ENCODE peak calls at places on chromosomes 2 and 18, in seven cellular contexts. F is HuH-7.5; E is stimulated activated CD4-positive, alpha-beta T cell treated with anti-CD3 and anti-CD28 coated beads, TNF-alpha, amount 100 ng/mL, for 24 hours; Z is T-cell; G is mucosa of gallbladder; T is NCI-H1436 treated with DMSO at 0.1 percent for 48 hours; H is myocyte. B is an unnamed sample.

GRCh38 chr2:150817422-150817821 is 330.0 kb upstream of the RND3 start:
- DNase-seq in F (no peak), E (no peak), Z (no peak), G (no peak), T (no peak), H (no peak), B (no peak)

GRCh38 chr18:10839401-10839800 is 310.0 kb downstream of the PIEZO2 start:
- DNase-seq in F (peak), E (no peak), Z (no peak), G (no peak), T (no peak), H (no peak), B (no peak)

GRCh38 chr2:20225294-20226151 is 593 bp upstream of the SDC1 start:
- DNase-seq in F (peak), E (no peak), Z (no peak), G (peak), T (no peak), H (peak), B (no peak)

GRCh38 chr2:116719841-116720240 is 1094.7 kb upstream of the DDX18 start:
- DNase-seq in F (no peak), E (no peak), Z (no peak), G (no peak), T (peak), H (peak), B (no peak)

GRCh38 chr2:172350844-172351480 is 76.4 kb upstream of the ITGA6 start:
- DNase-seq in F (no peak), E (no peak), Z (no peak), G (peak), T (no peak), H (peak), B (peak)

GRCh38 chr2:113755690-113756063 is 765 bp downstream of the SLC35F5 start:
- DNase-seq in F (no peak), E (no peak), Z (no peak), G (no peak), T (no peak), H (no peak), B (no peak)

GRCh38 chr18:54261894-54262293 is 7.4 kb upstream of the POLI start:
- DNase-seq in F (no peak), E (peak), Z (no peak), G (no peak), T (no peak), H (no peak), B (no peak)

GRCh38 chr2:212940816-212941215 is 210.6 kb downstream of the IKZF2 start:
- DNase-seq in F (no peak), E (no peak), Z (no peak), G (peak), T (no peak), H (peak), B (no peak)

GRCh38 chr2:83742117-83742782 is 716.8 kb downstream of the SUCLG1 start:
- DNase-seq in F (no peak), E (no peak), Z (no peak), G (no peak), T (no peak), H (peak), B (no peak)

GRCh38 chr2:157874997-157875719 is 972 bp downstream of the ACVR1 start:
- DNase-seq in F (no peak), E (no peak), Z (no peak), G (peak), T (no peak), H (peak), B (no peak)

GRCh38 chr2:23687214-23687613 is 239.7 kb downstream of the ATAD2B start:
- DNase-seq in F (no peak), E (no peak), Z (no peak), G (no peak), T (no peak), H (no peak), B (no peak)

GRCh38 chr2:219598308-219599078 is 836 bp downstream of the STK11IP start:
- DNase-seq in F (no peak), E (no peak), Z (no peak), G (no peak), T (no peak), H (no peak), B (no peak)

GRCh38 chr2:197240018-197240712 is 70.4 kb downstream of the ANKRD44 start:
- DNase-seq in F (no peak), E (no peak), Z (no peak), G (no peak), T (no peak), H (no peak), B (no peak)

GRCh38 chr18:27762054-27762453 is 414.9 kb downstream of the CDH2 start:
- DNase-seq in F (no peak), E (no peak), Z (no peak), G (no peak), T (no peak), H (no peak), B (no peak)

GRCh38 chr2:28408764-28409599 is 16.3 kb downstream of the FOSL2 start:
- DNase-seq in F (no peak), E (peak), Z (peak), G (peak), T (no peak), H (peak), B (no peak)

GRCh38 chr2:72913531-72914225 is 3.6 kb upstream of the EMX1 start:
- DNase-seq in F (no peak), E (no peak), Z (no peak), G (no peak), T (no peak), H (no peak), B (no peak)

GRCh38 chr2:95073856-95074662 is 47.5 kb downstream of the MRPS5 start:
- DNase-seq in F (no peak), E (no peak), Z (no peak), G (no peak), T (no peak), H (peak), B (peak)

GRCh38 chr2:127175406-127175805 is 44.7 kb downstream of the CYP27C1 start:
- DNase-seq in F (no peak), E (no peak), Z (no peak), G (peak), T (no peak), H (no peak), B (peak)

GRCh38 chr18:48913201-48913600 is 37.6 kb downstream of the SMAD7 start:
- DNase-seq in F (no peak), E (no peak), Z (peak), G (no peak), T (no peak), H (no peak), B (no peak)

GRCh38 chr2:221088506-221088905 is 483.6 kb downstream of the EPHA4 start:
- DNase-seq in F (no peak), E (no peak), Z (no peak), G (no peak), T (no peak), H (peak), B (no peak)

GRCh38 chr2:231001921-231002320 is 6.0 kb downstream of the SPATA3 start:
- DNase-seq in F (no peak), E (no peak), Z (no peak), G (no peak), T (no peak), H (no peak), B (no peak)

GRCh38 chr18:24928479-24928878 is 423.5 kb downstream of the ZNF521 start:
- DNase-seq in F (no peak), E (no peak), Z (no peak), G (no peak), T (no peak), H (peak), B (no peak)

GRCh38 chr2:84894758-84895520 is 10.5 kb upstream of the TMSB10 start:
- DNase-seq in F (no peak), E (no peak), Z (no peak), G (no peak), T (no peak), H (peak), B (no peak)

GRCh38 chr2:10482460-10482859 is 34.3 kb upstream of the ODC1 start:
- DNase-seq in F (no peak), E (no peak), Z (no peak), G (no peak), T (no peak), H (no peak), B (no peak)

GRCh38 chr18:76412010-76412817 is 82.8 kb downstream of the ZNF516 start:
- DNase-seq in F (no peak), E (no peak), Z (no peak), G (no peak), T (no peak), H (no peak), B (no peak)

GRCh38 chr18:59052965-59053960 is 86.4 kb upstream of the SEC11C start:
- DNase-seq in F (no peak), E (no peak), Z (no peak), G (peak), T (no peak), H (no peak), B (no peak)

GRCh38 chr18:2970762-2971659 is 41.9 kb downstream of the LPIN2 start:
- DNase-seq in F (no peak), E (no peak), Z (no peak), G (no peak), T (no peak), H (no peak), B (no peak)

GRCh38 chr18:2529154-2529553 is 42.2 kb downstream of the METTL4 start:
- DNase-seq in F (no peak), E (no peak), Z (no peak), G (no peak), T (no peak), H (no peak), B (no peak)

GRCh38 chr2:17719562-17720371 is 33.8 kb downstream of the SMC6 start:
- DNase-seq in F (peak), E (no peak), Z (no peak), G (no peak), T (no peak), H (peak), B (no peak)

GRCh38 chr2:109265953-109266352 is 136.9 kb downstream of the SH3RF3 start:
- DNase-seq in F (no peak), E (no peak), Z (no peak), G (no peak), T (no peak), H (no peak), B (no peak)

GRCh38 chr2:71419145-71419544 is 34.2 kb upstream of the DYSF start:
- DNase-seq in F (no peak), E (no peak), Z (no peak), G (no peak), T (no peak), H (no peak), B (no peak)

GRCh38 chr2:37456479-37456878 is 112.0 kb downstream of the QPCT start:
- DNase-seq in F (no peak), E (no peak), Z (peak), G (no peak), T (no peak), H (peak), B (no peak)

GRCh38 chr2:96847586-96847985 is 3.8 kb upstream of the ANKRD23 start:
- DNase-seq in F (no peak), E (no peak), Z (no peak), G (no peak), T (no peak), H (no peak), B (no peak)

GRCh38 chr2:46913471-46914381 is 1.9 kb downstream of the MCFD2 start:
- DNase-seq in F (peak), E (no peak), Z (no peak), G (peak), T (no peak), H (peak), B (no peak)

GRCh38 chr2:85999131-85999831 is 106.4 kb downstream of the POLR1A start:
- DNase-seq in F (no peak), E (no peak), Z (peak), G (no peak), T (no peak), H (no peak), B (no peak)

GRCh38 chr18:46433121-46433826 is 223.7 kb downstream of the LOXHD1 start:
- DNase-seq in F (no peak), E (no peak), Z (no peak), G (no peak), T (no peak), H (no peak), B (no peak)

GRCh38 chr2:140761807-140762206 is 1369.0 kb downstream of the LRP1B start:
- DNase-seq in F (no peak), E (no peak), Z (no peak), G (no peak), T (no peak), H (no peak), B (no peak)

GRCh38 chr2:37558622-37559021 is 112.8 kb downstream of the CDC42EP3 start:
- DNase-seq in F (no peak), E (no peak), Z (no peak), G (no peak), T (no peak), H (no peak), B (no peak)

GRCh38 chr2:36371963-36372391 is 16.4 kb downstream of the CRIM1 start:
- DNase-seq in F (no peak), E (no peak), Z (no peak), G (no peak), T (no peak), H (peak), B (no peak)

GRCh38 chr2:63698825-63699548 is 110.2 kb downstream of the MDH1 start:
- DNase-seq in F (peak), E (no peak), Z (no peak), G (peak), T (no peak), H (peak), B (no peak)

B was measured in substantia nigra.